ENCODE peak calls at places on chromosomes 7 and 10, in four cellular contexts. Q, O, N and J are unnamed samples. For H3K4me1, the result is how much of the 10 kb centered on the place peaks cover.

GRCh38 chr7:88206235-88206634 is 13.6 kb downstream of the SRI start:
- DNase-seq in O (no peak), N (no peak), Q (no peak), J (no peak)

GRCh38 chr10:53598914-53599313 is 826.3 kb upstream of the MBL2 start:
- DNase-seq in N (no peak), Q (peak), O (no peak), J (no peak)

GRCh38 chr10:128297709-128298457 is 171.7 kb upstream of the MKI67 start:
- DNase-seq in Q (no peak), N (no peak), O (no peak), J (no peak)

GRCh38 chr7:41205600-41205999 is 497.3 kb downstream of the INHBA start:
- DNase-seq in Q (no peak), O (no peak), N (no peak), J (no peak)

GRCh38 chr7:113113912-113114311 is 4.4 kb downstream of the SMIM30 start:
- DNase-seq in N (no peak), Q (no peak), O (no peak), J (no peak)

GRCh38 chr10:125235093-125236069 is 75.0 kb upstream of the CTBP2 start:
- DNase-seq in O (no peak), Q (peak), N (no peak), J (no peak)

GRCh38 chr10:124300224-124300623 is 118.5 kb downstream of the OAT start:
- DNase-seq in N (peak), O (no peak), Q (no peak), J (no peak)

GRCh38 chr7:1210979-1211608 is 21.6 kb upstream of the UNCX start:
- DNase-seq in Q (no peak), O (no peak), N (peak), J (no peak)

GRCh38 chr7:79787623-79788022 is 334.2 kb upstream of the MAGI2 start:
- DNase-seq in N (no peak), Q (peak), O (no peak), J (no peak)

GRCh38 chr10:12579954-12580858 is 230.9 kb downstream of the CAMK1D start:
- DNase-seq in N (no peak), Q (peak), O (peak), J (no peak)

GRCh38 chr7:6576024-6576866 is 1.0 kb upstream of the ZDHHC4 start:
- DNase-seq in O (no peak), Q (no peak), N (peak), J (no peak)

GRCh38 chr10:101138788-101139420 is 7.8 kb downstream of the TLX1 start:
- DNase-seq in Q (no peak), O (no peak), N (no peak), J (no peak)

DNA sequence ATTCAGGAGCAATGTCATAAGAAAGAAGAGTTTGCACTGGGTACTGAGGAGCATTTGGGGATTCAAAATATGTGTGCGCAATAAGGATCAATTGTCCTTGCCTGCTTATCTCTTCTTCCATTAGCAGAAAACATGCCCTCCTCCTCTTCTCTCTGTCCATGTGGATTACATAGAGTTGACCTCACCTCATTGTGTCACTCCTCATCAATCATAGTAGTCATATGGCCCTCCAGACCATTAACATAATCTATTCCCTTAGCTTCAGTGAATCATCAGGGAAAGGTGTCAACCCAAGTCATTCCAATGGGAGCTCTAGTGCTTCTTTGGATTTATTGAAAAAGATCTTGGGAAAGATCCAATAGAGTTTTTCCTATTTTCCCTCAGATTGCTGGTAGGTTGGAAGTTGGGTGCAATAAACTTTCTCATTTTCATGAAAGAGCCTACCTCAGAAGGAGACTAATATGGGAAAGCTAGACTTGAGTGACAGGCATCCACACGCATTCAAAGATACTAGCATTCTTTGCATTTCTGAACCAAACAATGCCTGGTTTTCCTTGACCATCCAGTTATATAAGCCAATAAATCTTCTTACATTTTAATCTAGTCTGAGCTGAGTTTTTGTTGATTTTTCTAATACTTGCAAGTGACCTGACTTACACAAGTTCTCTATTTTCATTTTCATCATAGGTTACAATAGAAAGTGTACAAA is 71.5 kb upstream of the FAM13C start:
- DNase-seq in O (no peak), Q (peak), N (no peak), J (no peak)
- H3K4me1 ChIP-seq in O (under half), Q (under half), N (under half), J (under half)

DNA sequence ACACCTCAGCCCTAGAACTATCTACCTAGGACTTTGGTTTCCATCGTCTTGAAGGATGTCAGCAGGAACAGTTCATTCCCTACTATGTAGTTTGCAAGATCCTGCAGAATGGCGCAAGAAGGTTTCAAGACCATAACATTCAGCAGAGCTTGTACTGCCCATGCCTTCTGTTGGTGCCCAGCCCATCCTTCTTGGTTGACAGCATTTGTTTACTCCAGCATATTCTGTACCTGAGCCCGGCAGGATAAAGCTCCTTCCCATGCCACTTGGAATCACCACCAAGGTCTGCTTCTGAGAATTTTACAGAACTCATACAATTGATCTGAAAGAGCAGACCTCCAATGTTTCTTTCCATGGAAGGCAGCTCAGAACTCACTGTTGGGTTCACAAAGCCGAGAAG is 150.8 kb downstream of the ARID5B start:
- DNase-seq in Q (no peak), N (no peak), O (no peak), J (no peak)
- H3K4me1 ChIP-seq in Q (under half), N (half or more), O (half or more), J (under half)

DNA sequence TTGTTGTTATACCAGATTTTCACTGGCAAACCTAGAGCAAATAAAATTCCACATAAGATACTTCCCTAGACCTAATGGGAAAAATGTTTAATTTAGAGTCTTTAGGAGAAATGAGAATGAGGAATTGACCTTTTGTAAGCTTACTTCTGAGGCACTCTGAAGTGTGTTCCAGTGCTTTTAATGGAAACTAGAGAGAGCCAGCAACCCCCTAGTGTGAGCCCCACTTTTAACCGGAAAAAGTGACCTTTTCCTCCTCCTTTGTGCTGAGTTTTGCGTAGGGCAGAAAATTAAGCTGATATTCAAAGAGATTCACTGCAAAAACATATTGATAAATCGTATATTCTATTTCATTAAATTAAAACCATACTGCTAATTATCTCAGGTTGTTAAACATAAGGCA is 5.2 kb downstream of the IKZF1 start:
- DNase-seq in O (no peak), Q (no peak), N (no peak), J (no peak)
- H3K4me1 ChIP-seq in O (under half), Q (under half), N (half or more), J (under half)

DNA sequence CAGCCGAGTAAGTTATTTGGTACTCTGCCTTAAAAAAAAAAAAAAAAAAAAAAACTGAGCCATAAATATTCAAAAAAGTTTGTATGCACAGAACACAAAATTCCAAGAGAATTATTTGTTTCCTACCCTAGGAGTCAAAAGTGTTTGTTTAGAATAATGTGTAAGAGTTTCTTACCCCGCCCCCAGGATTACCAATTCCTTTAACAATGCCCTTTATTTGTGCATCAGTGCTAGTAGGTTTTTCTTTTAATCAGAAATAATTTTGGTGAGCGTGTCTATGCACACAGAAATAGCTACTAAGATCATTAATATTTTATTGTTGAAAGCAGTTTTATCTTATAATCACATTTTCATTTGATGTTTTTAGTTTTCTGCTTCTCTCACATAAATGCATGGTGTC is 374.6 kb downstream of the DPP6 start:
- DNase-seq in O (no peak), N (no peak), Q (no peak), J (no peak)
- H3K4me1 ChIP-seq in O (under half), N (under half), Q (under half), J (under half)

GRCh38 chr10:17061418-17061817 is 68.2 kb downstream of the CUBN start:
- DNase-seq in O (no peak), N (no peak), Q (peak), J (no peak)
- H3K4me1 ChIP-seq in O (under half), N (under half), Q (under half), J (under half)

GRCh38 chr7:139658919-139659675 is 118.7 kb downstream of the HIPK2 start:
- DNase-seq in O (no peak), Q (no peak), N (no peak), J (no peak)

GRCh38 chr7:139656387-139656786 is 121.4 kb downstream of the HIPK2 start:
- DNase-seq in O (no peak), Q (peak), N (no peak), J (no peak)

GRCh38 chr7:139655305-139655704 is 122.5 kb downstream of the HIPK2 start:
- DNase-seq in N (no peak), Q (no peak), O (no peak), J (no peak)

GRCh38 chr7:139659922-139660316 is 117.9 kb downstream of the HIPK2 start:
- DNase-seq in O (no peak), Q (no peak), N (no peak), J (no peak)

GRCh38 chr7:139657749-139658148 is 120.0 kb downstream of the HIPK2 start:
- DNase-seq in Q (no peak), N (no peak), O (no peak), J (no peak)
- H3K4me1 ChIP-seq in Q (under half), N (half or more), O (under half), J (under half)

GRCh38 chr7:5005066-5005465 is 40.6 kb upstream of the RBAK start:
- DNase-seq in N (no peak), Q (no peak), O (no peak), J (no peak)
- H3K4me1 ChIP-seq in N (under half), Q (under half), O (under half), J (under half)

DNA sequence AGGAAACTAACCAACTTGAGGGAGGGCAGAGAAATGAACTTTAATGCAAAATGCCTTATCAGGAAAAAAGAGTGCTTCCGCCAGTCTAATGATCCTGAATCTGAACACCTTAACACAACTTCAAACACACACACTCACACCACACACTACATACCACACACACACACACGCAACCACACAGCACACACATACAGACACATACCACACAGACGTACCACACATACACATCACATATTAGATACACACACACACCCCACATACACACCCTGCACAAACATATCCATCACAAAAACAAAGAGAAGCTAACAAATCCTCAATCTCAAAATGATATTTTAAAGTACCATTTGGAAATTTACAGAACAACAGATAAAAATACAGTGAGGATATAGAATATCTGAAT is 175.5 kb downstream of the SFMBT2 start:
- DNase-seq in O (no peak), Q (no peak), N (no peak), J (no peak)
- H3K4me1 ChIP-seq in O (under half), Q (under half), N (under half), J (under half)

GRCh38 chr10:112955736-112956421 is 5.8 kb downstream of the TCF7L2 start:
- DNase-seq in Q (peak), O (no peak), N (no peak), J (no peak)
- H3K4me1 ChIP-seq in Q (under half), O (under half), N (half or more), J (half or more)

GRCh38 chr10:24349379-24350110 is 140.6 kb downstream of the KIAA1217 start:
- DNase-seq in Q (peak), O (no peak), N (no peak), J (no peak)
- H3K4me1 ChIP-seq in Q (under half), O (under half), N (under half), J (under half)